ENCODE peak calls at places on chromosome 19, in four cellular contexts. F is K562, T is HL-60, J is GM12878. X is an unnamed sample.
A peak's percentile ranks its signal among the peaks of the same experiment; 100 is the strongest.

GRCh38 chr19:31253816-31254551 is 95.3 kb downstream of the TSHZ3 start:
- DNase-seq in F (no peak), T (no peak), J (no peak), X (no peak)

GRCh38 chr19:10736189-10736588 is 18.3 kb downstream of the DNM2 start:
- DNase-seq in F (no peak), T (no peak), J (no peak), X (no peak)

GRCh38 chr19:39212377-39212742 is 8.3 kb upstream of the SYCN start:
- DNase-seq in F (peak; percentile 51), T (no peak), J (peak; percentile 2), X (no peak)

GRCh38 chr19:9531933-9532332 is 6.5 kb downstream of the ZNF426 start:
- DNase-seq in F (no peak), T (no peak), J (no peak), X (no peak)

GRCh38 chr19:41575998-41576397 is at the start of gene CEACAM21:
- DNase-seq in F (no peak), T (peak; percentile 59), J (no peak), X (peak; percentile 50)

GRCh38 chr19:19399733-19400438 is 5.6 kb upstream of the GATAD2A start:
- DNase-seq in F (no peak), T (no peak), J (no peak), X (no peak)

GRCh38 chr19:38713865-38714264 is 30.4 kb downstream of the CAPN12 start:
- DNase-seq in F (no peak), T (no peak), J (no peak), X (no peak)

GRCh38 chr19:39200818-39201145 is 3.3 kb downstream of the SYCN start:
- DNase-seq in F (no peak), T (no peak), J (no peak), X (no peak)

GRCh38 chr19:49916839-49917733 is 11.9 kb upstream of the ATF5 start:
- DNase-seq in F (no peak), T (no peak), J (no peak), X (no peak)

GRCh38 chr19:18089726-18090125 is 3.0 kb upstream of the IL12RB1 start:
- DNase-seq in F (no peak), T (no peak), J (no peak), X (no peak)
- TF ChIP-seq SPI1 in F (no peak), T (no peak), J (no peak), X (no peak)

DNA sequence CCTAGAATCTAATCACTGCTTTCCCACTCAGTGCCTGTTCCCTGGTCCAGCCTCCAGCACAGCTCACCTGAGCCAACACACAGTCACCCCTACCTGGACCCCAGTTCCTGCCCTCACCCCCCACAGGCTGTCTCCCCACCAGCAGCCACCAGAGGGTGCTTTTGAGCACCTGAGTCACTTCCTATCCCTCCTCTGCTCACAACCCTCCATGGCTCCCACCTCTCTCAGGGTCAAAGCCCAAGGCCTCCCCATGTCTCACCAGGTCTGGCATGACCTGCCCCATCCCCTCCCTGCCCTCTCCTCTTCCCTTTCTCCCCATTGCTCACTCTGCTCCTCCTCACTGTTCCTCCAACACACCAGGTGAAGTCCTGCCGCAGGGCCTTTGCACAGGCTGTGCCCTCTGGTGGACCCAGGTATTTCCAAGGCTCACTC is 7.1 kb upstream of the DPP9 start:
- DNase-seq in F (peak; percentile 68), T (no peak), J (no peak), X (no peak)
- TF ChIP-seq SPI1 in F (peak; percentile 41), T (no peak), J (no peak), X (no peak)

DNA sequence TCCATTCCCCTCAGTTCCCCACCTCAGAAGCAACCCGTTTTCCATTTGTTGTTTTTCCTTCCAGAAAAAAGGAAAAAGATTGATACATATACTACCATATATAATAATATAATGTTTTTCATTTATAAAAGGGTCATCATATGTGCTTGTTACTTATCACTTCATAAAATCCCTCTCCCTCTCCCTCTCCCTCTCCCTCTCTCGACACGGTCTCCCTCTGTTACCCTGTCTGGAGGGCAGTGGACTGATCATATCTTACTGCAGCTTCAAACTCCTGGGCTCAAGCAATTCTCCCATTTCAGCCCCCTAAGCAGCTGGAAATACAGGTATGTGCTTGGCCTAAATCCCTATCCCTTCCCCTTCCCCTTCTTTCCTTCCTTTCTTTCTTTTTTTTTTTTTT is 17.1 kb downstream of the PNMA8A start:
- DNase-seq in F (no peak), T (no peak), J (no peak), X (no peak)
- TF ChIP-seq SPI1 in F (no peak), T (no peak), J (no peak), X (no peak)

GRCh38 chr19:58475714-58476497 is at the start of gene ZNF446:
- DNase-seq in F (peak; percentile 91), T (peak; percentile 95), J (peak; percentile 93), X (peak; percentile 97)
- TF ChIP-seq SPI1 in F (peak; percentile 55), T (no peak), J (peak; percentile 29), X (no peak)

GRCh38 chr19:17687857-17688784 is at the start of gene UNC13A:
- DNase-seq in F (peak; percentile 90), T (no peak), J (no peak), X (no peak)
- TF ChIP-seq SPI1 in F (no peak), T (no peak), J (no peak), X (no peak)

DNA sequence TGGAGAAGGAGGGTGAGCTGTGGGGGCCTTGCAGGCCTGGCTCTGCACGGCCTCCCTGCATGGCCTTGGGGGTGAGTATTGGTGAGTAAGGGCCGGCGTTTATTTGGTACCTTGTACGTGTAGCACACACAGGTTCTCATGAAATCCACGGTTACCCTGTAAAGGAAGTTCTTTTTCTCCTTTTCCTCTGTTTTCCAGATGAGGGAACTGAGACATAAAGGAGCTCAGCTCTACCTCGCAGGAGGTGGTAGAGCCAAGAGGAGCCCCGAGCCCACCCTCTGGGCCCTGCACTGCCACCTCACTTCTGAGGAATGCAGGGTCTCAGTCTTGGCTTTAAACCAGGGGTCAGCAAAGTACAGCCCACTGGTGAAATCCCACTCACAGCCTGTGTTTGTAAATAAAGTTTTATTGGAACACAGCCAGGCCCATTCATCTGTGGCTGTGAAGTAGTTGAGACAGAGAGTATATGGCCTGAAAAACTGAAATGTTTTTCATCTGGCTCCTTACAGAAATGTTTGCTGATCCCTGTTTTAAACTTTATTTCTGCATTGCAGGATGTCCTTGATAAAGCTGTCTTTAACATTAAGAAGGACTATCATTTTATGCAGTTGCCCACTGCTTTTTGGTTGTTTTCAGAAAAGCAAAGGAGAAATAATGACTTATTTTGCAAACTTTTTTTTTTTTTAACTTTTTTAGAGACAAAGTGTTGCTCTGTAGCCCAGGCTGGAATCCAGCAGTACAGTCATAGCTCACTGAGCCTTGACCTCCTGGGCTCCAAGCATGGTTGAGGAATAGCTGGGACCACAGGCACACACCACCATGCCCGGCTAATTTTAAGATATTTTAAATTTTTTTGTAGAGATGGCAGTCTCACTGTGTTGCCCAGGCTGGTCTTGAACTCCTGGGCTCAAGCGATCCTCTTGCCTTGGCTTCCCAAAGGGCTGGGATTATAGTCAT is 6.4 kb downstream of the EPN1 start:
- DNase-seq in F (no peak), T (no peak), J (no peak), X (no peak)
- TF ChIP-seq SPI1 in F (no peak), T (no peak), J (no peak), X (no peak)

X was measured in GM12891.